ENCODE peak calls at places on chromosomes 12 and 14, in four cellular contexts. One of them, this sample, is unnamed.

GRCh38 chr14:74712499-74713394 is at the start of the genes AREL1 and FCF1:
- DNase-seq in activated CD4-positive, alpha-beta memory T cell treated with anti-CD3 and anti-CD28 coated beads for 36 hours: peak
- DNase-seq in right cardiac atrium: peak
- DNase-seq in dermis blood vessel endothelial cell: peak
- DNase-seq in this sample: peak

GRCh38 chr12:63955831-63956685 is 111.6 kb downstream of the SRGAP1 start:
- DNase-seq in activated CD4-positive, alpha-beta memory T cell treated with anti-CD3 and anti-CD28 coated beads for 36 hours: no peak
- DNase-seq in dermis blood vessel endothelial cell: no peak
- DNase-seq in right cardiac atrium: peak
- DNase-seq in this sample: no peak

GRCh38 chr14:61493239-61493638 is 171.9 kb downstream of the PRKCH start:
- DNase-seq in dermis blood vessel endothelial cell: no peak
- DNase-seq in right cardiac atrium: no peak
- DNase-seq in activated CD4-positive, alpha-beta memory T cell treated with anti-CD3 and anti-CD28 coated beads for 36 hours: no peak
- DNase-seq in this sample: no peak

GRCh38 chr14:105124837-105125222 is 43.7 kb downstream of the JAG2 start:
- DNase-seq in right cardiac atrium: no peak
- DNase-seq in dermis blood vessel endothelial cell: no peak
- DNase-seq in activated CD4-positive, alpha-beta memory T cell treated with anti-CD3 and anti-CD28 coated beads for 36 hours: no peak
- DNase-seq in this sample: no peak

GRCh38 chr14:89283327-89284060 is 133.5 kb downstream of the FOXN3 start:
- DNase-seq in dermis blood vessel endothelial cell: no peak
- DNase-seq in right cardiac atrium: no peak
- DNase-seq in activated CD4-positive, alpha-beta memory T cell treated with anti-CD3 and anti-CD28 coated beads for 36 hours: peak
- DNase-seq in this sample: no peak

GRCh38 chr12:22684526-22685118 is 59.7 kb downstream of the ETNK1 start:
- DNase-seq in dermis blood vessel endothelial cell: peak
- DNase-seq in right cardiac atrium: no peak
- DNase-seq in activated CD4-positive, alpha-beta memory T cell treated with anti-CD3 and anti-CD28 coated beads for 36 hours: no peak
- DNase-seq in this sample: no peak

GRCh38 chr12:66196806-66197205 is 7.8 kb downstream of the IRAK3 start:
- DNase-seq in activated CD4-positive, alpha-beta memory T cell treated with anti-CD3 and anti-CD28 coated beads for 36 hours: no peak
- DNase-seq in right cardiac atrium: no peak
- DNase-seq in dermis blood vessel endothelial cell: no peak
- DNase-seq in this sample: peak

GRCh38 chr12:52156757-52157565 is 34.9 kb downstream of the KRT80 start:
- DNase-seq in dermis blood vessel endothelial cell: peak
- DNase-seq in activated CD4-positive, alpha-beta memory T cell treated with anti-CD3 and anti-CD28 coated beads for 36 hours: peak
- DNase-seq in right cardiac atrium: peak
- DNase-seq in this sample: peak

GRCh38 chr12:111216387-111217159 is 152.3 kb downstream of the PHETA1 start:
- DNase-seq in dermis blood vessel endothelial cell: no peak
- DNase-seq in activated CD4-positive, alpha-beta memory T cell treated with anti-CD3 and anti-CD28 coated beads for 36 hours: no peak
- DNase-seq in right cardiac atrium: no peak
- DNase-seq in this sample: no peak

GRCh38 chr12:93243689-93244513 is 133.8 kb upstream of the NUDT4 start:
- DNase-seq in activated CD4-positive, alpha-beta memory T cell treated with anti-CD3 and anti-CD28 coated beads for 36 hours: peak
- DNase-seq in right cardiac atrium: no peak
- DNase-seq in dermis blood vessel endothelial cell: peak
- DNase-seq in this sample: no peak

GRCh38 chr12:123267991-123268843 is 3.4 kb downstream of the CDK2AP1 start:
- DNase-seq in dermis blood vessel endothelial cell: peak
- DNase-seq in activated CD4-positive, alpha-beta memory T cell treated with anti-CD3 and anti-CD28 coated beads for 36 hours: no peak
- DNase-seq in right cardiac atrium: peak
- DNase-seq in this sample: no peak

GRCh38 chr12:100987552-100988277 is 193.1 kb downstream of the ANO4 start:
- DNase-seq in dermis blood vessel endothelial cell: no peak
- DNase-seq in activated CD4-positive, alpha-beta memory T cell treated with anti-CD3 and anti-CD28 coated beads for 36 hours: peak
- DNase-seq in right cardiac atrium: no peak
- DNase-seq in this sample: peak

This sample was measured in GM19239.